ENCODE peak calls at places on chromosomes 3 and 15, in five cellular contexts. O is colonic mucosa, G is endothelial cell, D is neural crest cell, M is right lobe of liver. P is an unnamed sample.

GRCh38 chr3:133662256-133662773 is 574 bp upstream of the TOPBP1 start:
- DNase-seq in D (no peak), G (peak), O (peak), M (no peak), P (no peak)

GRCh38 chr3:17645074-17645698 is 97.2 kb downstream of the TBC1D5 start:
- DNase-seq in O (peak), M (no peak), G (peak), D (peak), P (no peak)

GRCh38 chr15:67076147-67076843 is 10.9 kb downstream of the SMAD3 start:
- DNase-seq in M (no peak), O (no peak), D (no peak), G (no peak), P (peak)

GRCh38 chr3:42403737-42404136 is 6.7 kb downstream of the LYZL4 start:
- DNase-seq in G (no peak), M (no peak), O (no peak), D (no peak), P (no peak)

GRCh38 chr3:43855674-43856299 is 165.0 kb downstream of the ABHD5 start:
- DNase-seq in D (peak), G (peak), O (peak), M (peak), P (peak)

GRCh38 chr3:45848392-45848791 is 6.5 kb upstream of the LZTFL1 start:
- DNase-seq in G (no peak), D (no peak), M (no peak), O (no peak), P (no peak)

GRCh38 chr3:172274906-172275305 is 173.3 kb downstream of the GHSR start:
- DNase-seq in D (no peak), O (no peak), G (no peak), M (no peak), P (no peak)

GRCh38 chr3:22360977-22361376 is 610.0 kb upstream of the ZNF385D start:
- DNase-seq in G (no peak), M (no peak), O (no peak), D (no peak), P (no peak)

GRCh38 chr3:49015765-49016164 is 2.6 kb downstream of the DALRD3 start:
- DNase-seq in G (no peak), D (no peak), M (no peak), O (no peak), P (no peak)

GRCh38 chr3:169173231-169173630 is 490.3 kb downstream of the MECOM start:
- DNase-seq in D (no peak), M (no peak), O (peak), G (no peak), P (no peak)

GRCh38 chr15:54660356-54660755 is 536.4 kb downstream of the RSL24D1 start:
- DNase-seq in G (no peak), D (no peak), M (no peak), O (no peak), P (no peak)

GRCh38 chr3:171417813-171418212 is 42.4 kb downstream of the TNIK start:
- DNase-seq in D (no peak), G (no peak), M (no peak), O (no peak), P (no peak)

GRCh38 chr15:62878070-62878469 is 164.5 kb upstream of the TPM1 start:
- DNase-seq in M (no peak), D (no peak), O (no peak), G (no peak), P (no peak)

GRCh38 chr15:60555291-60555690 is 76.3 kb upstream of the ICE2 start:
- DNase-seq in D (no peak), G (no peak), M (no peak), O (no peak), P (no peak)

GRCh38 chr15:89656116-89656815 is 999 bp upstream of the KIF7 start:
- DNase-seq in D (no peak), O (no peak), M (no peak), G (no peak), P (no peak)

GRCh38 chr15:73818308-73818985 is 54.9 kb upstream of the TBC1D21 start:
- DNase-seq in G (no peak), M (no peak), D (no peak), O (no peak), P (no peak)

GRCh38 chr3:157077565-157077991 is 82.4 kb downstream of the CCNL1 start:
- DNase-seq in D (no peak), M (no peak), O (peak), G (no peak), P (no peak)

GRCh38 chr15:70765504-70766281 is 2.3 kb upstream of the UACA start:
- DNase-seq in G (no peak), D (no peak), O (no peak), M (no peak), P (no peak)

GRCh38 chr15:66739287-66739686 is 37.3 kb downstream of the SMAD6 start:
- DNase-seq in O (no peak), M (peak), D (no peak), G (no peak), P (no peak)

DNA sequence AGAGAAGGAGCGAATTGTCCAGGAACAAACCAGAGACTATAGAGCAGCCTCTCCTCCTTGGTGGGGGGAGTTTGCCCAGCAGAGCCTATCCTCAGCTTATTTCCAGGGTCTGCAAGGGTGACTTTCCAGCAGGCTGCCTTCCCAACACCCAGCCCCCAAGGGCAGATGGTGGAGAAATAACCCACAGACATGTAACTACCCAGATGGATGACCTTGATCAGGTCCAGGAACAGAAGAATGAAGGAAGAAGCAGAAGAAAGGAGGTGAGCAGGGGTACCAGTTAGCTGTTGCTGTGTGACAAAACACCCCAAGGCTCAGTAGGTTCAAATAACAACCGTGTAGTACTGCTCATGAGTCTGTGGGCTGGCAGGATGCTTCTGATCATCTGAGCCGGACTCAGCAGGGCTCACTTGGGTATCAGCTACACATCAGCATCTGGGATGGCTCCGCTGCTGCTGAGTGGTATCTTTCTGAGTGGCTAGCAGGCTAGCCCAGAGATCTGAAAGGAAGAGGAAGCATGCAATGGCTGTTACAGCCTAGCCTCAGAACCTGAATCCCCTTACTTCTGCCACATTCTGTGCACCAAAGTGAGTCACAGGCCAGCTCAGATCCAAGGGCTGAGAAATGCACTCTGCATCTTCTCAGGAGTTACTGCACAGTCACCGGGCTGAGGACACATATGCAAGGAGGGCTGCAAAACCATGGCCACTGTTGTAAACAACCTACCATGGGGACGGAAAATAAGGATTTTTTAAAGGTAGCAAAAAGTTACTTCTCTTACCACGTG is 22.2 kb upstream of the TXNRD3 start:
- DNase-seq in M (no peak), D (no peak), O (no peak), G (no peak), P (no peak)
- TF ChIP-seq CTCF in M (no peak), D (no peak), O (no peak), G (no peak), P (no peak)

GRCh38 chr3:23743141-23743784 is 62.5 kb upstream of the UBE2E1 start:
- DNase-seq in O (no peak), G (peak), D (no peak), M (no peak), P (peak)
- TF ChIP-seq CTCF in O (no peak), G (no peak), D (peak), M (no peak), P (no peak)

GRCh38 chr3:50617096-50617791 is at the start of gene MAPKAPK3:
- DNase-seq in G (no peak), M (no peak), O (peak), D (peak), P (peak)
- TF ChIP-seq CTCF in G (no peak), M (no peak), O (no peak), D (no peak), P (no peak)

GRCh38 chr15:41695750-41696436 is 35.7 kb downstream of the MGA start:
- DNase-seq in D (no peak), O (no peak), M (no peak), G (peak), P (no peak)
- TF ChIP-seq CTCF in D (peak), O (no peak), M (peak), G (no peak), P (no peak)

GRCh38 chr15:77355321-77355720 is 64.6 kb downstream of the PEAK1 start:
- DNase-seq in O (no peak), D (no peak), G (no peak), M (no peak), P (no peak)

GRCh38 chr15:77358545-77359240 is 61.2 kb downstream of the PEAK1 start:
- DNase-seq in O (no peak), D (no peak), M (no peak), G (no peak), P (no peak)

GRCh38 chr15:77352932-77353331 is 67.0 kb downstream of the PEAK1 start:
- DNase-seq in G (no peak), M (no peak), D (no peak), O (no peak), P (no peak)

DNA sequence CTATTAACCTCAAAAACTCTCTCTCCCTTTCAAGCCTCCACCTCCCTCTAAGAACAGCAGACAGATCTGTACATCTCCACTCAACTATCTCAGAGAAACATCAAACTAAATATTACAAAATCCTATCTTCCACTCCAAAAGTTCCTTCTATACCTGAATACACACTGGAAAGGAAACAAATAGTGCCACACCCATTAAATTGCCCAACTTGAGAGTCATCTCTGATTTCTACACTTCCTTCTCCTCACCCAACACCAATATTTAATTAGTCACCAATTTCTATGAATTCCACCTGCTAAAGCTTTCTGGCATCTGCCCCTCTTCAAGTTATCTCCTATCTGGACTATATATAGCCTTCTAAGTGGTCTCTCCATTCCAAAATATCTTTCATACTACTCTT is 65.8 kb downstream of the PEAK1 start:
- DNase-seq in M (no peak), O (no peak), G (no peak), D (no peak), P (no peak)
- TF ChIP-seq CTCF in M (no peak), O (no peak), G (no peak), D (no peak), P (no peak)

GRCh38 chr3:46936733-46937250 is 39.8 kb downstream of the CCDC12 start:
- DNase-seq in M (no peak), G (no peak), O (no peak), D (no peak), P (no peak)

GRCh38 chr3:46934067-46934466 is 42.5 kb downstream of the CCDC12 start:
- DNase-seq in M (no peak), D (no peak), G (no peak), O (no peak), P (peak)

GRCh38 chr3:46935989-46936620 is 40.4 kb downstream of the CCDC12 start:
- DNase-seq in O (no peak), D (no peak), G (no peak), M (no peak), P (no peak)

GRCh38 chr3:46934508-46935167 is 41.9 kb downstream of the CCDC12 start:
- DNase-seq in G (no peak), D (no peak), O (no peak), M (peak), P (peak)

DNA sequence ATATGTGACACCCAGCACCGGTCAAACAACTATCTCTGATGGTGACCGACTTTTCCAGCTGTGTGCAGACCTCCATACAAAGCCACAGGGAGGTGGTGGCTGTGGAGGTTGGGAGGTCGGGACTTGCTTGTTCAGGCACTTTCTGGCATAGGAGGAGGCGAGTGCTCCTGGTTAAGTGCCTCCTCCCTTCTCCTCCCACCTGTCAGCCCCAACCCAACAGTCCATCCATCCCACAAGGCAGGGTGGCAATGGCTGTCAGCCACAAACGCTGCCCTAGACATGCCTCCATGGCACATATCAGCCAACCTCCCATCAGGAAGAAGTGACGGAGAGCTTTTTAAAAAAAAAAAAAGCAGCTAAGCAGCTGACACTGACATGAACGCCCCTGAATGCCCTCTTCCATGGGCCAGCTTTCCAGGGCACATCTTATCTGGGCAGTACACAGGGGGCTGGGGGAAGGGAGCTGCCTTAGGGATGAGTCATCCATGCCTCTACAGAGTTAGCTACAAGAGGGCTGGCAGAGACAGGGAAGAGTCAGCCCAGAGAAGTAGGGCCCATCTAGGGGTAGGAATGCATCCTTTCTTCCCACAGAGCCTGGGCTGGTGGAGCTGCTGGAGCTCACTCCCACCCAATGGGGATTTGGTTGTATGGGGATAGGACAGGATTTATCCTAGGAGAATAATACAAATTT is 41.2 kb downstream of the CCDC12 start:
- DNase-seq in M (peak), G (peak), O (no peak), D (no peak), P (peak)
- TF ChIP-seq CTCF in M (peak), G (no peak), O (no peak), D (peak), P (no peak)

GRCh38 chr15:28021281-28022039 is 77.7 kb downstream of the OCA2 start:
- DNase-seq in D (no peak), M (peak), O (peak), G (peak), P (peak)
- TF ChIP-seq CTCF in D (peak), M (peak), O (peak), G (peak), P (peak)

GRCh38 chr3:160950954-160951353 is 154.2 kb downstream of the B3GALNT1 start:
- DNase-seq in G (no peak), M (no peak), O (no peak), D (no peak), P (no peak)

GRCh38 chr3:160953681-160954080 is 151.5 kb downstream of the B3GALNT1 start:
- DNase-seq in O (no peak), D (no peak), M (no peak), G (no peak), P (no peak)

GRCh38 chr3:160951677-160952487 is 153.3 kb downstream of the B3GALNT1 start:
- DNase-seq in M (no peak), D (no peak), G (no peak), O (no peak), P (no peak)

DNA sequence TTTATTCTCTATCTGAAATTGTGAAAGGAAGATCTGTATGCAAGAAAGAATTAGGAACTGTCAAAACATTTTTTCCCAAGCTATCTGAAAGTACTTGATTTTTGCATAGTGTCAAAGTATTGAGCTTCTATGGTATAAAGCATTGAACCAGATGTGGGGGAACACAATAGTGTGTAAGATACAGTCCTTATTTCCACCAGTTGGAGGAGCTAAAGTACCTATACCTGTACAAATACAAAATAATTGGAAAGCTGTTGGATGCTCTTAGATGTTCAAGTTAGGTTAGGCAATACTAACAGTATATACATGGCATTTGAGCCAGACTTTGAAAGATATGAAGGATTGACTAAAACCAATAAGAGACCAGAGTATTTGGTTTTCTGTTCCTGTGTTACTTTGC is 148.4 kb downstream of the B3GALNT1 start:
- DNase-seq in O (no peak), G (no peak), M (no peak), D (no peak), P (no peak)
- TF ChIP-seq CTCF in O (peak), G (no peak), M (peak), D (no peak), P (no peak)

DNA sequence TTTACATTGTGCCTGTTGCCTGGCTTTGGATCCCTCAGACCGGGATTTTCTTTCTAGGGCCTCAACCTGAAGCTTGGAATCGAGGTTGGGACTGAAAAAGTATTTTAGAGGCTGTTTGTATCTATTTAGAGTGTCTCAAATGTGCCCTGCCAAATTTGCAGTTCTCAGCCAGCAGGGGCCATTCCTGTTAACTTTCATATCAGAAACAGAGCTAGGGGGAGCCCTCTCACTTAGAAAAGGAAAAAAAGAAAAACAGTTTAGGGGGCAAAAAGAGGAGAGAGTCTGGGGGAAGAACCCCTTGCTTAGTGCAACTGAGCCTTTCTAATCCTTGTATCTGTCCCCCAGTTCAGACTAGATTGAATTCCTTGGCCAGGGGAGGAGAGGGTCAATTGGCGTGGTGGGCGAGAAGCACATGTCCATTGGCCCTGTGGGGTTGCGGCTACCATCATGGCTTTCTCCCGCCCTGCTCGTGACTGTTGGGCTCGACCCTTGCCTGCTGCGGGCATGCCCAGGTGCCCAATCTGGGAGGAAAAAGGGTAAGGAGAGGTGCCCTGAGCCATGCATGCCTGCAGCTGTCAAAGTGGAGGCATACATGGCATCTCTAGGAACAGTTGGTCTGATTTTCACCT is 101.6 kb downstream of the CFAP44 start:
- DNase-seq in D (no peak), O (no peak), M (no peak), G (no peak), P (no peak)
- TF ChIP-seq CTCF in D (peak), O (no peak), M (no peak), G (no peak), P (no peak)